ENCODE peak calls at places on chromosomes 1 and 21, in nine cellular contexts. C is activated naive CD4-positive, alpha-beta T cell treated with anti-CD3 and anti-CD28 coated beads for 36 hours; K is NK-92 treated with Interleukin-12 subunit alpha and Interleukin-12 subunit beta, amount 100 ng/mL, for 24 hours; G is NCI-H748 treated with DMSO at 0.1 percent for 48 hours; V is LNCaP clone FGC; L is hypothalamus; E is stimulated activated naive B cell treated with anti-CD40 and anti-IgM and Interleukin-4, amounts not matched to agents 10 μg/mL and 1 μg/mL and 100 μg/mL, for 72 hours; Z is left ventricle myocardium inferior; P is NCI-H460. T is an unnamed sample.

GRCh38 chr1:222521299-222522104 is 26.4 kb downstream of the HHIPL2 start:
- DNase-seq in G (no peak), K (no peak), Z (no peak), P (no peak), L (no peak), V (no peak), C (no peak), E (no peak), T (peak)

GRCh38 chr1:216604771-216605170 is 118.5 kb downstream of the ESRRG start:
- DNase-seq in G (no peak), Z (no peak), L (no peak), K (no peak), E (no peak), C (no peak), P (no peak), V (no peak), T (no peak)

GRCh38 chr1:228003461-228004330 is 3.1 kb upstream of the WNT3A start:
- DNase-seq in G (no peak), K (no peak), E (no peak), V (no peak), Z (no peak), L (no peak), C (no peak), P (no peak), T (no peak)

GRCh38 chr1:67118191-67118590 is 16.6 kb downstream of the C1orf141 start:
- DNase-seq in V (no peak), Z (no peak), E (no peak), P (no peak), L (no peak), K (no peak), G (no peak), C (no peak), T (no peak)

GRCh38 chr1:228415221-228415620 is 1.4 kb downstream of the TRIM17 start:
- DNase-seq in K (no peak), V (no peak), L (no peak), Z (no peak), P (no peak), G (no peak), C (no peak), E (no peak), T (no peak)

GRCh38 chr1:160997323-160998038 is 23.5 kb downstream of the F11R start:
- DNase-seq in P (peak), K (peak), V (no peak), C (peak), G (no peak), L (no peak), E (no peak), Z (peak), T (peak)

GRCh38 chr21:15034126-15034848 is 30.5 kb downstream of the NRIP1 start:
- DNase-seq in C (no peak), G (no peak), K (no peak), L (no peak), E (no peak), P (no peak), V (no peak), Z (no peak), T (no peak)

GRCh38 chr1:67646145-67647035 is 38.6 kb upstream of the GADD45A start:
- DNase-seq in Z (peak), E (no peak), L (no peak), K (no peak), C (no peak), P (no peak), G (peak), V (no peak), T (peak)

GRCh38 chr1:4263699-4264098 is 363.6 kb upstream of the C1orf174 start:
- DNase-seq in G (no peak), P (no peak), Z (no peak), C (no peak), K (no peak), V (no peak), E (no peak), L (no peak), T (no peak)

GRCh38 chr1:58874757-58875755 is 91.2 kb upstream of the JUN start:
- DNase-seq in L (no peak), G (peak), V (no peak), P (no peak), K (no peak), Z (peak), C (no peak), E (no peak), T (peak)

GRCh38 chr1:244439391-244440032 is 12.2 kb downstream of the ADSS2 start:
- DNase-seq in P (no peak), L (no peak), G (no peak), K (no peak), E (no peak), V (no peak), Z (no peak), C (no peak), T (no peak)

GRCh38 chr1:75765697-75766355 is 20.2 kb upstream of the RABGGTB start:
- DNase-seq in Z (no peak), C (no peak), G (no peak), K (no peak), V (no peak), L (no peak), P (no peak), E (no peak), T (no peak)